ENCODE peak calls at places on chromosomes 2 and 18, in eight cellular contexts. J, M, K, E, S, F, P and T are unnamed samples.

GRCh38 chr2:142347751-142348150 is 216.9 kb upstream of the LRP1B start:
- DNase-seq in E (no peak), M (no peak), P (no peak), J (no peak), K (no peak), S (no peak), F (no peak), T (no peak)

GRCh38 chr2:199855812-199856211 is 4.8 kb upstream of the FTCDNL1 start:
- DNase-seq in E (no peak), S (no peak), J (no peak), P (no peak), K (no peak), M (no peak), F (no peak), T (no peak)

GRCh38 chr2:54589340-54590215 is 133.5 kb downstream of the SPTBN1 start:
- DNase-seq in M (peak), F (no peak), E (peak), J (peak), P (no peak), K (no peak), S (no peak), T (no peak)

GRCh38 chr2:2123259-2123658 is 207.8 kb downstream of the MYT1L start:
- DNase-seq in J (no peak), M (no peak), F (no peak), E (no peak), S (no peak), K (no peak), P (no peak), T (no peak)

GRCh38 chr2:38261569-38262513 is 115.2 kb downstream of the ATL2 start:
- DNase-seq in P (no peak), J (no peak), M (no peak), E (no peak), F (no peak), K (peak), S (no peak), T (no peak)

GRCh38 chr2:43472527-43473194 is 123.2 kb downstream of the THADA start:
- DNase-seq in M (peak), J (no peak), F (no peak), S (no peak), K (no peak), P (no peak), E (no peak), T (no peak)

GRCh38 chr2:84038866-84039265 is 420.2 kb downstream of the SUCLG1 start:
- DNase-seq in S (no peak), J (no peak), E (no peak), K (no peak), F (no peak), M (no peak), P (no peak), T (no peak)

GRCh38 chr2:45000921-45001628 is 8.2 kb downstream of the SIX2 start:
- DNase-seq in K (no peak), F (peak), S (no peak), P (no peak), E (peak), J (no peak), M (no peak), T (no peak)

GRCh38 chr2:159497256-159497655 is 119.1 kb downstream of the BAZ2B start:
- DNase-seq in S (no peak), K (no peak), M (peak), J (peak), P (no peak), E (peak), F (no peak), T (no peak)

GRCh38 chr2:434625-435024 is 146.7 kb upstream of the ALKAL2 start:
- DNase-seq in E (no peak), S (no peak), K (no peak), F (no peak), M (no peak), P (no peak), J (no peak), T (no peak)

GRCh38 chr18:48545690-48546365 is 7.0 kb downstream of the CTIF start:
- DNase-seq in M (peak), P (peak), S (no peak), K (no peak), F (peak), E (peak), J (peak), T (no peak)

GRCh38 chr2:166234112-166234846 is 106.5 kb upstream of the SCN1A start:
- DNase-seq in J (peak), K (no peak), F (no peak), S (no peak), E (peak), M (peak), P (no peak), T (no peak)

GRCh38 chr2:13876491-13877037 is 756.0 kb upstream of the LRATD1 start:
- DNase-seq in M (no peak), K (no peak), J (no peak), E (no peak), F (no peak), P (no peak), S (no peak), T (no peak)

GRCh38 chr18:58205087-58205779 is 161.2 kb downstream of the NEDD4L start:
- DNase-seq in K (no peak), M (peak), J (peak), S (no peak), E (peak), F (no peak), P (peak), T (no peak)

GRCh38 chr2:18690342-18690741 is 101.0 kb upstream of the NT5C1B start:
- DNase-seq in K (no peak), S (no peak), M (no peak), E (no peak), F (no peak), J (no peak), P (no peak), T (no peak)

GRCh38 chr2:25112113-25112512 is 56.3 kb downstream of the POMC start:
- DNase-seq in S (no peak), P (no peak), J (no peak), K (no peak), M (no peak), E (no peak), F (no peak), T (no peak)

GRCh38 chr18:396251-396555 is 104.3 kb downstream of the COLEC12 start:
- DNase-seq in J (no peak), F (no peak), M (no peak), S (no peak), P (no peak), K (no peak), E (no peak), T (no peak)

GRCh38 chr18:63476666-63477065 is at the start of gene SERPINB5:
- DNase-seq in F (no peak), K (no peak), J (no peak), S (no peak), M (no peak), E (no peak), P (no peak), T (no peak)

GRCh38 chr2:215736653-215737290 is 276.6 kb downstream of the MREG start:
- DNase-seq in M (peak), S (no peak), P (no peak), F (no peak), K (no peak), E (peak), J (peak), T (no peak)

GRCh38 chr18:68041327-68041726 is 524.8 kb upstream of the DSEL start:
- DNase-seq in P (no peak), K (no peak), E (no peak), J (no peak), M (peak), F (no peak), S (no peak), T (no peak)

GRCh38 chr2:46379213-46380037 is 82.2 kb downstream of the EPAS1 start:
- DNase-seq in P (no peak), E (no peak), K (no peak), J (peak), M (peak), S (no peak), F (no peak), T (no peak)

DNA sequence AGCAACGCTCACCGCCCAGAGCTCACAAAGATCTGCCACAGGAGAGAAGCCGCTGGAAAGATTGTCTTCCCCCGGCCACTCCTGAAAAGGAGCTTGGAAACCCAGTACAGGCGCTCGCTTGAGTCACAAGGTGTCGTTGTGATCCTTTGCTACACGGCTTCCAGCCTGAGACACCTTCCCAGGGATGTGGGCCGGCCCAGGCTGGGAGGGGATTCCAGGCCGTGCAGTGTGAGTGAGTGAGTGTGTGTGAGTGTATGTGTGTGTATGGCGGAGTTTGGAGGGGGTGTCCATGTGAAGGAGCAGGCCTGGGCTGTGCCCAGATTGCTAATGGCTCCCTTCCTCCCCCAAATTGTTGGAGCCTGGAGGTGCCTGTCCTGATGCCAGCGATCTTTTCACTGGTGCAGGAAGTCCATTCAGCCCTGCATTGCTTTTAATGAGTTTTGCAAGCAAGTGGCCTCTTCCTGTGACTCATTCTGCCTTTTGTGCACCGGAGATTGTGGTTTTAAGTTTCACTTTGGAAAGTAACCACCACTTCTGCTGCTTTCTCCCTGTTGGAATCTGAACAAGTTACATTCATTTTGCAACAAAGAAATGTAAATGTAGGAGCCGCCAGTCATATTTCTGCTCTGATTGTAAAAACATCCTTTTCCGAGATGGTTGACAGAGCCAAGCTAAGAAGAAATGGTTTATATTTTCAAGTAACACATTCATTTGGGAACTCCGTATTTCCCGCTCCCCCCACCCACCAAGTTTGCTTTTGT is 83.7 kb downstream of the LPIN1 start:
- DNase-seq in S (peak), P (peak), J (peak), F (peak), E (peak), M (peak), K (peak), T (peak)
- TF ChIP-seq CTCF in S (no peak), P (no peak), J (peak), F (peak), E (peak), M (peak), K (peak), T (peak)

DNA sequence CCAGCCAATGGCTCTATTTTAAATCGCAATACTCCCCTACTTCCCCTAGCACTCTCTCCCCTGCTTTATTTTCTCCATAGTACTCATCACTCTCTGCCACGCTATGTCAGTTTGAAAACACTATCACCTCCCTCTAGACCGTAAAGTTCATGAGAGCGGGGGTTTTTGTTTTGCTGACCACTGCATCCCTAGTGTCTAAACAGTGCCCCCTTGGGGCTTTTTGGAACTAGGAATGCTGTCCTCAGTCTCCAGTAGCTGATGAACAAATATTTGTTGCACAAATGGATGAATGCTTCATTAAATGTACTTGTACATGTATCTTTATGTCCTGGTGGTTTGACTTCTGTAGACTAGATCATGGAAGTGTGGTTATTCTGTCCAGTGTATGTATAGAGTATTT is 44.2 kb downstream of the ATOH8 start:
- DNase-seq in K (no peak), S (no peak), P (no peak), M (peak), F (no peak), E (peak), J (no peak), T (no peak)
- TF ChIP-seq CTCF in K (no peak), S (no peak), P (peak), M (peak), F (peak), E (peak), J (peak), T (peak)

GRCh38 chr18:45457933-45458332 is 157.3 kb upstream of the SLC14A2 start:
- DNase-seq in E (no peak), F (no peak), M (no peak), K (no peak), P (no peak), J (no peak), S (no peak), T (no peak)

GRCh38 chr18:45456076-45457066 is 158.9 kb upstream of the SLC14A2 start:
- DNase-seq in P (no peak), F (peak), K (no peak), J (no peak), S (no peak), M (no peak), E (no peak), T (no peak)
- TF ChIP-seq CTCF in P (no peak), F (no peak), K (no peak), J (no peak), S (no peak), M (no peak), E (no peak), T (no peak)

DNA sequence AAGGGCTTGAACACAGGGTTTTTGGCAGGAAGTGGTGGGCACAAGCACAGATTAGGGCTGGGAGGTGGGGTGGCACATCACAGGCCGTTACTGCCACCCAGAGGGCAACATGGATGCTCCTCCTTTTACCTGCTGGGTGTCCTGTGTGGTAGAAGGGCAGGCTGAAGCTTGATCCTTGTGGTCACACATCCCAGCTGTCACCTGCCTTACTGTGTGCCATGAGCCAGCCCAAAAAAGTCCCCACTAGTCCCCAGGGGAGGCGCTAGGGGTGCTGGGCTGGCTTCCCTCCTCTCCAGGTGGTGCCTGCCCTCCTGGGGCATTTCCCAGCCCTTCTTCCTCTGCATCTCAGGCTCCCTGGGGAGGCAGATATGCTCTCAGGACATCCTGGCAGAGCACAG is 50.5 kb upstream of the ALPP start:
- DNase-seq in S (peak), M (no peak), F (no peak), J (no peak), E (no peak), P (no peak), K (no peak), T (no peak)
- TF ChIP-seq CTCF in S (no peak), M (no peak), F (no peak), J (no peak), E (no peak), P (no peak), K (peak), T (no peak)

DNA sequence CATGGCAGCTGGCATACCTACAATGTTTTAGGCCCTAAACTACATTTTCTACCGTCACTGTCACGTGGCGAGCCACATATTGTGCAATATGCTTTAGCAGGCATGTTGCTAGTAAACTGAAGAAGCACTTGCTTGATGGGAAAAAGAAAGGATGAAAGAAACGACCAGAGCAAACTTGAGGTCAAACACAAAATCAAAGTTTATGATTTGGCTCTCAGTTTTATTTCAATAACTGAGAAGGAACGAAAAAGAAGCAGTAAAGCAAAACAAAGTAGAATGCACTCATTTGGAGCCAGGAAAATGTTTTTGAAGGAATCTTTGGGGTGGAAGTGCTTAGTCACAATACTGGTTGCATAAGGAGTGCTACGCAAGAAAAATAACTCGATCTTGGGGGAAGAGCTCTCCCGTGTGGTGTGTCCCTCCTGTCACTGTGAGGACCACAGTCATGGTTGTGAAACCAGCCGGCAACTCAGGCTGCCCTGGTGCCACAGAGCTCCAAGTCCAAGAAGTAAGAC is 349.8 kb downstream of the RBM43 start:
- DNase-seq in J (peak), S (no peak), E (peak), M (peak), F (peak), P (peak), K (no peak), T (no peak)
- TF ChIP-seq CTCF in J (peak), S (no peak), E (peak), M (peak), F (peak), P (no peak), K (no peak), T (no peak)

GRCh38 chr18:73164430-73164829 is 296.6 kb upstream of the NETO1 start:
- DNase-seq in P (no peak), S (no peak), K (no peak), F (no peak), E (no peak), M (no peak), J (no peak), T (no peak)
- TF ChIP-seq CTCF in P (no peak), S (no peak), K (no peak), F (no peak), E (no peak), M (no peak), J (no peak), T (no peak)

DNA sequence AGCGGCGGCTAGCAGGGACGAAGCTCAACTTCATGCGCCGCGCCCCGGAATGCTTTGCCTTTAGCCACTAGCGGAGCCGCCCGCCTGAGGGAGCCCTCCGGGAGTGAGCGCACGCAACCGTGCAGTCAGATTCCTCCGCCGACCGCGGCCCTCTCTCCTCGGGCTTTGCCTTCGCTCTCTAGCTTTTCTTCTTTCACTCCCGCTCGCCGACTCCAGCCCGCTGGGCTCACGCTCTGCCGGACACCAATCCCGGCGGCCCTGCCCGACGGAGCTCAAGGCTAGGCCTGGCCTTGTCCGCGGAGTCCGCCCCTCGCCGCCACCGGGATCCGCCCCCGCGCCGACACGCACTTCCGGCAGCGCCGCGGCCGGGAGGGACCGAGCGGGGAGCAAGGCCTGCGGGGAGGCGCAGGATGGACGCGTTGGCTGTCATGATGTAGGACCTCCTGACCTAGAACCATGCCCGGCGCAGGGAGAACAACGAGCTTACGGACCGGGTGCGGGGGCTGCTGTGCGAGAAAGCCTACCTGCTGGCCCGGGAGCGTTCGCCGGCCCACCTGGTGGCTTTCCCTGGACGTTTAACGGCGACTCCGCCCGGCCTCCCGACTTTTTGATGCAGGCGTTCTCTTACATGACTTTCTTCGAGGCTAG is 40.8 kb upstream of the AKAIN1 start:
- DNase-seq in K (peak), P (peak), E (peak), F (peak), J (peak), M (peak), S (peak), T (peak)
- TF ChIP-seq CTCF in K (no peak), P (no peak), E (peak), F (peak), J (peak), M (peak), S (no peak), T (peak)

GRCh38 chr2:228401065-228401912 is 219.8 kb upstream of the SPHKAP start:
- DNase-seq in M (no peak), P (no peak), F (no peak), K (no peak), S (no peak), J (no peak), E (no peak), T (no peak)
- TF ChIP-seq CTCF in M (no peak), P (no peak), F (no peak), K (peak), S (no peak), J (peak), E (no peak), T (no peak)

DNA sequence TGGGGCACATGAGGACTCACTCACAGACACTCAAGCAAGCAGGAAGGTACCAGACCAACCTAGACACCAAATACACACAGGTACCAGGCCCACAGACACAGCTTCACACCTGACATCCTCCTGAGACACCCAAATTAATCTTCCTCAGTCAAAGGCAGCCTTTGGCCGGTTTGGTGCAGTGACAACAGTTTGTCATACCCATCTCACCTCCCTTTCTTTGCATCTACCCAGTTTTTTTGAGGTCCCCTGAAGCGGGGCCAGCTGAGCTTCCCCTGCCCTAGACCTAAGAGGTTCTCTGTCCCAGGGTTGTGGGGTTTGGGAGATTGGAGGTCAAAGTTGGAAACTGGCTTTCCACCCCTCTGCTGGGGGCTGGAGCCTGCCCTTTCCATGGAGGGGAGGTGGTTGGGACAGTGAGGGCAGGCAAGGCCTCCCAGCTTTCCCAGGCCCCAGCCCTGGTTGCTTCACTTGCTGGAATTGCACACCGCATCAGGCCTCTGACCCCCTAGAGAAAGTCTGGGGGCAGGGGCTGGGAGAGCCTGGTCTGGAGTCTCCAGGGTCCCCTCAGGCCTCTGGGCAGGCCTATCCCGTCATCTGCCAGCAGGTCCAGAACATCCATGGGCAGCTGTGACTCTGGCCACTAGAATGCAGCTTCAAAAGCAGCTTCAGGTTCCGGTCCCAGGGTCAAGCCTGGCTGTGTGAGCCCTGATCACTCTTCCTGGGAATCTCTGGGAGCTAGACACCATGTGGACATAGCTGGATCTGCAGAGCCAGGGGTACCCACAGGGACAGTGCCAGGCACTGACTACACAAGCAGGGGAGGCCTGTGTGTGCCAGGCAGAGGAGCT is 12.5 kb upstream of the TEX261 start:
- DNase-seq in K (peak), F (no peak), P (no peak), M (no peak), E (no peak), S (no peak), J (no peak), T (no peak)
- TF ChIP-seq CTCF in K (no peak), F (no peak), P (no peak), M (no peak), E (no peak), S (no peak), J (no peak), T (no peak)